ENCODE peak calls at places on chromosomes 16 and 17, in five cellular contexts. J is WTC11; R is fibroblast of pulmonary artery; C is CD8-positive, alpha-beta T cell; Y is stimulated activated CD8-positive, alpha-beta memory T cell treated with anti-CD3 and anti-CD28 coated beads, Interleukin-15, amount 100 ng/mL, for 24 hours. P is an unnamed sample.

GRCh38 chr16:87409781-87410180 is 17.6 kb downstream of the MAP1LC3B start:
- DNase-seq in J (no peak), R (no peak), C (no peak), Y (no peak), P (no peak)

GRCh38 chr17:19306160-19307111 is 56.1 kb downstream of the B9D1 start:
- DNase-seq in J (no peak), R (no peak), C (no peak), Y (no peak), P (no peak)

GRCh38 chr17:66403846-66404597 is 101.6 kb downstream of the PRKCA start:
- DNase-seq in J (no peak), R (peak), C (no peak), Y (no peak), P (no peak)

GRCh38 chr16:27642753-27643152 is 92.8 kb downstream of the KATNIP start:
- DNase-seq in J (peak), R (peak), C (no peak), Y (no peak), P (no peak)

GRCh38 chr16:9787717-9788116 is 394.5 kb downstream of the GRIN2A start:
- DNase-seq in J (no peak), R (no peak), C (no peak), Y (no peak), P (no peak)

GRCh38 chr17:31497431-31497830 is 106.0 kb downstream of the RAB11FIP4 start:
- DNase-seq in J (no peak), R (no peak), C (no peak), Y (no peak), P (no peak)

GRCh38 chr17:50289268-50289667 is 15.0 kb downstream of the TMEM92 start:
- DNase-seq in J (no peak), R (peak), C (no peak), Y (no peak), P (no peak)

GRCh38 chr16:81394966-81395655 is 49.5 kb upstream of the CMIP start:
- DNase-seq in J (no peak), R (peak), C (no peak), Y (no peak), P (no peak)

GRCh38 chr16:27367463-27368357 is 34.3 kb upstream of the IL21R start:
- DNase-seq in J (peak), R (peak), C (peak), Y (peak), P (peak)

GRCh38 chr17:2709173-2709661 is 2.3 kb downstream of the CLUH start:
- DNase-seq in J (no peak), R (no peak), C (no peak), Y (no peak), P (no peak)

GRCh38 chr17:559699-560378 is 154.8 kb downstream of the VPS53 start:
- DNase-seq in J (no peak), R (peak), C (no peak), Y (no peak), P (peak)

GRCh38 chr17:55152236-55152635 is 112.5 kb upstream of the HLF start:
- DNase-seq in J (no peak), R (peak), C (no peak), Y (no peak), P (peak)